ENCODE peak calls at places on chromosomes 3 and 15, in six cellular contexts. One of them, this sample, is unnamed.

GRCh38 chr3:55641914-55642313 is 154.8 kb upstream of the WNT5A start:
- DNase-seq in activated T-helper 1 cell treated with anti-CD3 and anti-CD28 coated beads, Interleukin-12 subunit alpha, Interleukin-12 subunit beta, Interleukin-2, Interleukin-4 antibody, amounts not matched to agents 30 ng/mL and 10 ng/mL and 1 ng/mL, durations not matched to agents 14 hours and 24 hours and 36 hours: no peak
- DNase-seq in stimulated activated CD8-positive, alpha-beta memory T cell treated with anti-CD3 and anti-CD28 coated beads, Interleukin-15, amount 100 ng/mL, for 24 hours: no peak
- DNase-seq in GM13977: no peak
- DNase-seq in naive B cell: no peak
- DNase-seq in amniotic stem cell: no peak
- DNase-seq in this sample: no peak

GRCh38 chr15:80577552-80578205 is 117.4 kb upstream of the ABHD17C start:
- DNase-seq in activated T-helper 1 cell treated with anti-CD3 and anti-CD28 coated beads, Interleukin-12 subunit alpha, Interleukin-12 subunit beta, Interleukin-2, Interleukin-4 antibody, amounts not matched to agents 30 ng/mL and 10 ng/mL and 1 ng/mL, durations not matched to agents 14 hours and 24 hours and 36 hours: no peak
- DNase-seq in stimulated activated CD8-positive, alpha-beta memory T cell treated with anti-CD3 and anti-CD28 coated beads, Interleukin-15, amount 100 ng/mL, for 24 hours: no peak
- DNase-seq in GM13977: no peak
- DNase-seq in naive B cell: no peak
- DNase-seq in amniotic stem cell: no peak
- DNase-seq in this sample: no peak

GRCh38 chr3:64213224-64213893 is 11.9 kb downstream of the PRICKLE2 start:
- DNase-seq in activated T-helper 1 cell treated with anti-CD3 and anti-CD28 coated beads, Interleukin-12 subunit alpha, Interleukin-12 subunit beta, Interleukin-2, Interleukin-4 antibody, amounts not matched to agents 30 ng/mL and 10 ng/mL and 1 ng/mL, durations not matched to agents 14 hours and 24 hours and 36 hours: no peak
- DNase-seq in stimulated activated CD8-positive, alpha-beta memory T cell treated with anti-CD3 and anti-CD28 coated beads, Interleukin-15, amount 100 ng/mL, for 24 hours: no peak
- DNase-seq in GM13977: no peak
- DNase-seq in naive B cell: no peak
- DNase-seq in amniotic stem cell: no peak
- DNase-seq in this sample: no peak

GRCh38 chr3:154898398-154898797 is 181.7 kb upstream of the MME start:
- DNase-seq in activated T-helper 1 cell treated with anti-CD3 and anti-CD28 coated beads, Interleukin-12 subunit alpha, Interleukin-12 subunit beta, Interleukin-2, Interleukin-4 antibody, amounts not matched to agents 30 ng/mL and 10 ng/mL and 1 ng/mL, durations not matched to agents 14 hours and 24 hours and 36 hours: no peak
- DNase-seq in stimulated activated CD8-positive, alpha-beta memory T cell treated with anti-CD3 and anti-CD28 coated beads, Interleukin-15, amount 100 ng/mL, for 24 hours: no peak
- DNase-seq in GM13977: no peak
- DNase-seq in naive B cell: no peak
- DNase-seq in amniotic stem cell: no peak
- DNase-seq in this sample: no peak

GRCh38 chr3:184154909-184155643 is at the start of gene DVL3:
- DNase-seq in activated T-helper 1 cell treated with anti-CD3 and anti-CD28 coated beads, Interleukin-12 subunit alpha, Interleukin-12 subunit beta, Interleukin-2, Interleukin-4 antibody, amounts not matched to agents 30 ng/mL and 10 ng/mL and 1 ng/mL, durations not matched to agents 14 hours and 24 hours and 36 hours: peak; percentile 51
- DNase-seq in stimulated activated CD8-positive, alpha-beta memory T cell treated with anti-CD3 and anti-CD28 coated beads, Interleukin-15, amount 100 ng/mL, for 24 hours: peak; percentile 15
- DNase-seq in GM13977: peak; percentile 93
- DNase-seq in naive B cell: peak; percentile 57
- DNase-seq in amniotic stem cell: no peak
- DNase-seq in this sample: no peak

GRCh38 chr3:124772081-124772831 is 42.0 kb downstream of the UMPS start:
- DNase-seq in activated T-helper 1 cell treated with anti-CD3 and anti-CD28 coated beads, Interleukin-12 subunit alpha, Interleukin-12 subunit beta, Interleukin-2, Interleukin-4 antibody, amounts not matched to agents 30 ng/mL and 10 ng/mL and 1 ng/mL, durations not matched to agents 14 hours and 24 hours and 36 hours: no peak
- DNase-seq in stimulated activated CD8-positive, alpha-beta memory T cell treated with anti-CD3 and anti-CD28 coated beads, Interleukin-15, amount 100 ng/mL, for 24 hours: no peak
- DNase-seq in GM13977: no peak
- DNase-seq in naive B cell: no peak
- DNase-seq in amniotic stem cell: no peak
- DNase-seq in this sample: no peak

GRCh38 chr15:75104804-75105557 is 81.6 kb downstream of the PPCDC start:
- DNase-seq in activated T-helper 1 cell treated with anti-CD3 and anti-CD28 coated beads, Interleukin-12 subunit alpha, Interleukin-12 subunit beta, Interleukin-2, Interleukin-4 antibody, amounts not matched to agents 30 ng/mL and 10 ng/mL and 1 ng/mL, durations not matched to agents 14 hours and 24 hours and 36 hours: peak; percentile 55
- DNase-seq in stimulated activated CD8-positive, alpha-beta memory T cell treated with anti-CD3 and anti-CD28 coated beads, Interleukin-15, amount 100 ng/mL, for 24 hours: no peak
- DNase-seq in GM13977: peak; percentile 70
- DNase-seq in naive B cell: peak; percentile 24
- DNase-seq in amniotic stem cell: peak; percentile 87
- DNase-seq in this sample: peak; percentile 54

GRCh38 chr3:107845355-107846281 is 245.2 kb downstream of the CD47 start:
- DNase-seq in activated T-helper 1 cell treated with anti-CD3 and anti-CD28 coated beads, Interleukin-12 subunit alpha, Interleukin-12 subunit beta, Interleukin-2, Interleukin-4 antibody, amounts not matched to agents 30 ng/mL and 10 ng/mL and 1 ng/mL, durations not matched to agents 14 hours and 24 hours and 36 hours: no peak
- DNase-seq in stimulated activated CD8-positive, alpha-beta memory T cell treated with anti-CD3 and anti-CD28 coated beads, Interleukin-15, amount 100 ng/mL, for 24 hours: no peak
- DNase-seq in GM13977: no peak
- DNase-seq in naive B cell: no peak
- DNase-seq in amniotic stem cell: no peak
- DNase-seq in this sample: no peak

GRCh38 chr3:129240436-129240835 is 9.0 kb upstream of the COPG1 start:
- DNase-seq in activated T-helper 1 cell treated with anti-CD3 and anti-CD28 coated beads, Interleukin-12 subunit alpha, Interleukin-12 subunit beta, Interleukin-2, Interleukin-4 antibody, amounts not matched to agents 30 ng/mL and 10 ng/mL and 1 ng/mL, durations not matched to agents 14 hours and 24 hours and 36 hours: no peak
- DNase-seq in stimulated activated CD8-positive, alpha-beta memory T cell treated with anti-CD3 and anti-CD28 coated beads, Interleukin-15, amount 100 ng/mL, for 24 hours: no peak
- DNase-seq in GM13977: no peak
- DNase-seq in naive B cell: no peak
- DNase-seq in amniotic stem cell: no peak
- DNase-seq in this sample: no peak

GRCh38 chr3:122100591-122101491 is 45.7 kb downstream of the CD86 start:
- DNase-seq in activated T-helper 1 cell treated with anti-CD3 and anti-CD28 coated beads, Interleukin-12 subunit alpha, Interleukin-12 subunit beta, Interleukin-2, Interleukin-4 antibody, amounts not matched to agents 30 ng/mL and 10 ng/mL and 1 ng/mL, durations not matched to agents 14 hours and 24 hours and 36 hours: no peak
- DNase-seq in stimulated activated CD8-positive, alpha-beta memory T cell treated with anti-CD3 and anti-CD28 coated beads, Interleukin-15, amount 100 ng/mL, for 24 hours: no peak
- DNase-seq in GM13977: peak; percentile 35
- DNase-seq in naive B cell: peak; percentile 40
- DNase-seq in amniotic stem cell: no peak
- DNase-seq in this sample: no peak

GRCh38 chr3:11059090-11059798 is 66.7 kb downstream of the SLC6A1 start:
- DNase-seq in activated T-helper 1 cell treated with anti-CD3 and anti-CD28 coated beads, Interleukin-12 subunit alpha, Interleukin-12 subunit beta, Interleukin-2, Interleukin-4 antibody, amounts not matched to agents 30 ng/mL and 10 ng/mL and 1 ng/mL, durations not matched to agents 14 hours and 24 hours and 36 hours: peak; percentile 5
- DNase-seq in stimulated activated CD8-positive, alpha-beta memory T cell treated with anti-CD3 and anti-CD28 coated beads, Interleukin-15, amount 100 ng/mL, for 24 hours: no peak
- DNase-seq in GM13977: peak; percentile 65
- DNase-seq in naive B cell: no peak
- DNase-seq in amniotic stem cell: peak; percentile 57
- DNase-seq in this sample: peak; percentile 18

GRCh38 chr3:196323723-196324122 is 5.7 kb upstream of the DYNLT2B start:
- DNase-seq in activated T-helper 1 cell treated with anti-CD3 and anti-CD28 coated beads, Interleukin-12 subunit alpha, Interleukin-12 subunit beta, Interleukin-2, Interleukin-4 antibody, amounts not matched to agents 30 ng/mL and 10 ng/mL and 1 ng/mL, durations not matched to agents 14 hours and 24 hours and 36 hours: no peak
- DNase-seq in stimulated activated CD8-positive, alpha-beta memory T cell treated with anti-CD3 and anti-CD28 coated beads, Interleukin-15, amount 100 ng/mL, for 24 hours: no peak
- DNase-seq in GM13977: no peak
- DNase-seq in naive B cell: no peak
- DNase-seq in amniotic stem cell: no peak
- DNase-seq in this sample: no peak

GRCh38 chr3:112670824-112671223 is 29.9 kb upstream of the CCDC80 start:
- DNase-seq in activated T-helper 1 cell treated with anti-CD3 and anti-CD28 coated beads, Interleukin-12 subunit alpha, Interleukin-12 subunit beta, Interleukin-2, Interleukin-4 antibody, amounts not matched to agents 30 ng/mL and 10 ng/mL and 1 ng/mL, durations not matched to agents 14 hours and 24 hours and 36 hours: peak; percentile 17
- DNase-seq in stimulated activated CD8-positive, alpha-beta memory T cell treated with anti-CD3 and anti-CD28 coated beads, Interleukin-15, amount 100 ng/mL, for 24 hours: no peak
- DNase-seq in GM13977: no peak
- DNase-seq in naive B cell: no peak
- DNase-seq in amniotic stem cell: no peak
- DNase-seq in this sample: no peak

GRCh38 chr3:10273697-10274305 is 18.9 kb downstream of the GHRL start:
- DNase-seq in activated T-helper 1 cell treated with anti-CD3 and anti-CD28 coated beads, Interleukin-12 subunit alpha, Interleukin-12 subunit beta, Interleukin-2, Interleukin-4 antibody, amounts not matched to agents 30 ng/mL and 10 ng/mL and 1 ng/mL, durations not matched to agents 14 hours and 24 hours and 36 hours: no peak
- DNase-seq in stimulated activated CD8-positive, alpha-beta memory T cell treated with anti-CD3 and anti-CD28 coated beads, Interleukin-15, amount 100 ng/mL, for 24 hours: no peak
- DNase-seq in GM13977: no peak
- DNase-seq in naive B cell: no peak
- DNase-seq in amniotic stem cell: no peak
- DNase-seq in this sample: no peak

GRCh38 chr3:178966299-178967183 is 105.1 kb downstream of the ZMAT3 start:
- DNase-seq in activated T-helper 1 cell treated with anti-CD3 and anti-CD28 coated beads, Interleukin-12 subunit alpha, Interleukin-12 subunit beta, Interleukin-2, Interleukin-4 antibody, amounts not matched to agents 30 ng/mL and 10 ng/mL and 1 ng/mL, durations not matched to agents 14 hours and 24 hours and 36 hours: no peak
- DNase-seq in stimulated activated CD8-positive, alpha-beta memory T cell treated with anti-CD3 and anti-CD28 coated beads, Interleukin-15, amount 100 ng/mL, for 24 hours: no peak
- DNase-seq in GM13977: no peak
- DNase-seq in naive B cell: peak; percentile 4
- DNase-seq in amniotic stem cell: no peak
- DNase-seq in this sample: peak; percentile 4

GRCh38 chr3:156307704-156308103 is 187.3 kb downstream of the KCNAB1 start:
- DNase-seq in activated T-helper 1 cell treated with anti-CD3 and anti-CD28 coated beads, Interleukin-12 subunit alpha, Interleukin-12 subunit beta, Interleukin-2, Interleukin-4 antibody, amounts not matched to agents 30 ng/mL and 10 ng/mL and 1 ng/mL, durations not matched to agents 14 hours and 24 hours and 36 hours: no peak
- DNase-seq in stimulated activated CD8-positive, alpha-beta memory T cell treated with anti-CD3 and anti-CD28 coated beads, Interleukin-15, amount 100 ng/mL, for 24 hours: no peak
- DNase-seq in GM13977: no peak
- DNase-seq in naive B cell: no peak
- DNase-seq in amniotic stem cell: peak; percentile 46
- DNase-seq in this sample: peak; percentile 13

GRCh38 chr3:23206371-23206770 is 3.2 kb downstream of the UBE2E2 start:
- DNase-seq in activated T-helper 1 cell treated with anti-CD3 and anti-CD28 coated beads, Interleukin-12 subunit alpha, Interleukin-12 subunit beta, Interleukin-2, Interleukin-4 antibody, amounts not matched to agents 30 ng/mL and 10 ng/mL and 1 ng/mL, durations not matched to agents 14 hours and 24 hours and 36 hours: no peak
- DNase-seq in stimulated activated CD8-positive, alpha-beta memory T cell treated with anti-CD3 and anti-CD28 coated beads, Interleukin-15, amount 100 ng/mL, for 24 hours: no peak
- DNase-seq in GM13977: no peak
- DNase-seq in naive B cell: no peak
- DNase-seq in amniotic stem cell: no peak
- DNase-seq in this sample: no peak

GRCh38 chr15:35720984-35721383 is 175.0 kb upstream of the DPH6 start:
- DNase-seq in activated T-helper 1 cell treated with anti-CD3 and anti-CD28 coated beads, Interleukin-12 subunit alpha, Interleukin-12 subunit beta, Interleukin-2, Interleukin-4 antibody, amounts not matched to agents 30 ng/mL and 10 ng/mL and 1 ng/mL, durations not matched to agents 14 hours and 24 hours and 36 hours: no peak
- DNase-seq in stimulated activated CD8-positive, alpha-beta memory T cell treated with anti-CD3 and anti-CD28 coated beads, Interleukin-15, amount 100 ng/mL, for 24 hours: no peak
- DNase-seq in GM13977: no peak
- DNase-seq in naive B cell: no peak
- DNase-seq in amniotic stem cell: no peak
- DNase-seq in this sample: no peak

GRCh38 chr3:192890348-192891335 is 27.0 kb downstream of the MB21D2 start:
- DNase-seq in activated T-helper 1 cell treated with anti-CD3 and anti-CD28 coated beads, Interleukin-12 subunit alpha, Interleukin-12 subunit beta, Interleukin-2, Interleukin-4 antibody, amounts not matched to agents 30 ng/mL and 10 ng/mL and 1 ng/mL, durations not matched to agents 14 hours and 24 hours and 36 hours: no peak
- DNase-seq in stimulated activated CD8-positive, alpha-beta memory T cell treated with anti-CD3 and anti-CD28 coated beads, Interleukin-15, amount 100 ng/mL, for 24 hours: no peak
- DNase-seq in GM13977: no peak
- DNase-seq in naive B cell: no peak
- DNase-seq in amniotic stem cell: no peak
- DNase-seq in this sample: no peak

This sample was measured in brain pericyte.